ENCODE peak calls at places on chromosomes 13 and 19, in five cellular contexts. V is activated CD8-positive, alpha-beta T cell treated with anti-CD3 and anti-CD28 coated beads, Interleukin-2, amount 10 ng/mL, durations not matched to agents 7 days and 5 days; O is activated naive CD4-positive, alpha-beta T cell treated with anti-CD3 and anti-CD28 coated beads, Interleukin-2, amount 50 U/mL, for 72 hours; U is CD4-positive, alpha-beta T cell; H is activated CD8-positive, alpha-beta memory T cell treated with anti-CD3 and anti-CD28 coated beads, Interleukin-2, amount 10 ng/mL, durations not matched to agents 7 days and 5 days. D is an unnamed sample.

GRCh38 chr13:61901946-61902541 is 486.4 kb upstream of the PCDH20 start:
- ATAC-seq in V (no peak), O (no peak), U (no peak), H (no peak), D (no peak)

GRCh38 chr19:47330466-47330869 is 1.5 kb upstream of the C5AR2 start:
- ATAC-seq in V (no peak), O (no peak), U (no peak), H (no peak), D (no peak)

GRCh38 chr13:46908511-46908910 is 11.7 kb upstream of the HTR2A start:
- ATAC-seq in V (no peak), O (no peak), U (no peak), H (no peak), D (no peak)

GRCh38 chr13:49093376-49093775 is 117.7 kb downstream of the FNDC3A start:
- ATAC-seq in V (no peak), O (no peak), U (no peak), H (no peak), D (no peak)

GRCh38 chr19:16615788-16616187 is 12.2 kb downstream of the MED26 start:
- ATAC-seq in V (no peak), O (peak; percentile 43), U (no peak), H (no peak), D (no peak)

GRCh38 chr19:50777830-50778303 is 7.6 kb downstream of the GPR32 start:
- ATAC-seq in V (no peak), O (no peak), U (peak; percentile 44), H (no peak), D (no peak)

GRCh38 chr19:28294395-28294794 is 918.6 kb downstream of the UQCRFS1 start:
- ATAC-seq in V (no peak), O (no peak), U (no peak), H (no peak), D (no peak)

GRCh38 chr19:3224346-3225325 is at the start of gene CELF5:
- ATAC-seq in V (peak; percentile 75), O (peak; percentile 80), U (peak; percentile 82), H (peak; percentile 82), D (peak; percentile 37)

GRCh38 chr19:18460313-18460712 is 22.4 kb upstream of the ISYNA1 start:
- ATAC-seq in V (no peak), O (no peak), U (no peak), H (no peak), D (no peak)

GRCh38 chr19:16887353-16888265 is 1.2 kb upstream of the F2RL3 start:
- ATAC-seq in V (no peak), O (no peak), U (no peak), H (no peak), D (no peak)